ENCODE peak calls at places on chromosomes 4 and X, in eight cellular contexts. One of them, this sample, is unnamed.

GRCh38 chr4:175412161-175412560 is 399.9 kb downstream of the GPM6A start:
- DNase-seq in AG10803: peak; percentile 86
- DNase-seq in sigmoid colon: no peak
- DNase-seq in heart right ventricle: no peak
- DNase-seq in lower leg skin: no peak
- DNase-seq in H9: no peak
- DNase-seq in epithelial cell of esophagus: peak; percentile 60
- DNase-seq in cardiac fibroblast: peak; percentile 72
- DNase-seq in this sample: no peak

GRCh38 chrX:119067023-119067739 is 5.6 kb upstream of the CT47C1 start:
- DNase-seq in AG10803: peak; percentile 53
- DNase-seq in sigmoid colon: peak; percentile 77
- DNase-seq in heart right ventricle: peak; percentile 45
- DNase-seq in lower leg skin: peak; percentile 23
- DNase-seq in H9: peak; percentile 42
- DNase-seq in epithelial cell of esophagus: peak; percentile 47
- DNase-seq in cardiac fibroblast: peak; percentile 71
- DNase-seq in this sample: no peak

GRCh38 chr4:111506706-111507105 is 638.5 kb upstream of the FAM241A start:
- DNase-seq in AG10803: peak; percentile 79
- DNase-seq in sigmoid colon: no peak
- DNase-seq in heart right ventricle: no peak
- DNase-seq in lower leg skin: no peak
- DNase-seq in H9: no peak
- DNase-seq in epithelial cell of esophagus: peak; percentile 41
- DNase-seq in cardiac fibroblast: peak; percentile 80
- DNase-seq in this sample: no peak

GRCh38 chrX:22041931-22042530 is 9.9 kb downstream of the PHEX start:
- DNase-seq in AG10803: peak; percentile 1
- DNase-seq in sigmoid colon: no peak
- DNase-seq in heart right ventricle: no peak
- DNase-seq in lower leg skin: no peak
- DNase-seq in H9: no peak
- DNase-seq in epithelial cell of esophagus: no peak
- DNase-seq in cardiac fibroblast: no peak
- DNase-seq in this sample: no peak

GRCh38 chr4:159269143-159269542 is 166.3 kb downstream of the RAPGEF2 start:
- DNase-seq in AG10803: no peak
- DNase-seq in sigmoid colon: no peak
- DNase-seq in heart right ventricle: no peak
- DNase-seq in lower leg skin: no peak
- DNase-seq in H9: no peak
- DNase-seq in epithelial cell of esophagus: no peak
- DNase-seq in cardiac fibroblast: no peak
- DNase-seq in this sample: no peak

GRCh38 chr4:183012862-183013855 is 85.9 kb upstream of the WWC2 start:
- DNase-seq in AG10803: peak; percentile 1
- DNase-seq in sigmoid colon: no peak
- DNase-seq in heart right ventricle: no peak
- DNase-seq in lower leg skin: no peak
- DNase-seq in H9: peak; percentile 54
- DNase-seq in epithelial cell of esophagus: no peak
- DNase-seq in cardiac fibroblast: no peak
- DNase-seq in this sample: no peak

GRCh38 chrX:120732879-120733278 is 103.0 kb upstream of the C1GALT1C1 start:
- DNase-seq in AG10803: no peak
- DNase-seq in sigmoid colon: no peak
- DNase-seq in heart right ventricle: no peak
- DNase-seq in lower leg skin: no peak
- DNase-seq in H9: no peak
- DNase-seq in epithelial cell of esophagus: no peak
- DNase-seq in cardiac fibroblast: no peak
- DNase-seq in this sample: no peak

GRCh38 chrX:28854637-28855036 is 267.4 kb downstream of the IL1RAPL1 start:
- DNase-seq in AG10803: no peak
- DNase-seq in sigmoid colon: no peak
- DNase-seq in heart right ventricle: no peak
- DNase-seq in lower leg skin: no peak
- DNase-seq in H9: no peak
- DNase-seq in epithelial cell of esophagus: no peak
- DNase-seq in cardiac fibroblast: peak; percentile 1
- DNase-seq in this sample: no peak

GRCh38 chrX:115968436-115969252 is 201.9 kb upstream of the AGTR2 start:
- DNase-seq in AG10803: no peak
- DNase-seq in sigmoid colon: peak; percentile 82
- DNase-seq in heart right ventricle: peak; percentile 58
- DNase-seq in lower leg skin: no peak
- DNase-seq in H9: peak; percentile 97
- DNase-seq in epithelial cell of esophagus: peak; percentile 49
- DNase-seq in cardiac fibroblast: peak; percentile 20
- DNase-seq in this sample: no peak

GRCh38 chrX:36348509-36348908 is 429.0 kb downstream of the CFAP47 start:
- DNase-seq in AG10803: no peak
- DNase-seq in sigmoid colon: no peak
- DNase-seq in heart right ventricle: no peak
- DNase-seq in lower leg skin: no peak
- DNase-seq in H9: no peak
- DNase-seq in epithelial cell of esophagus: no peak
- DNase-seq in cardiac fibroblast: no peak
- DNase-seq in this sample: no peak

GRCh38 chr4:57303012-57303751 is 193.0 kb upstream of the IGFBP7 start:
- DNase-seq in AG10803: no peak
- DNase-seq in sigmoid colon: no peak
- DNase-seq in heart right ventricle: no peak
- DNase-seq in lower leg skin: no peak
- DNase-seq in H9: no peak
- DNase-seq in epithelial cell of esophagus: no peak
- DNase-seq in cardiac fibroblast: peak; percentile 2
- DNase-seq in this sample: no peak

GRCh38 chrX:39204349-39204748 is 403.1 kb downstream of the MID1IP1 start:
- DNase-seq in AG10803: no peak
- DNase-seq in sigmoid colon: no peak
- DNase-seq in heart right ventricle: no peak
- DNase-seq in lower leg skin: no peak
- DNase-seq in H9: no peak
- DNase-seq in epithelial cell of esophagus: no peak
- DNase-seq in cardiac fibroblast: no peak
- DNase-seq in this sample: no peak

GRCh38 chrX:45769919-45770582 is 569.4 kb upstream of the DIPK2B start:
- DNase-seq in AG10803: peak; percentile 92
- DNase-seq in sigmoid colon: peak; percentile 91
- DNase-seq in heart right ventricle: peak; percentile 43
- DNase-seq in lower leg skin: peak; percentile 63
- DNase-seq in H9: no peak
- DNase-seq in epithelial cell of esophagus: peak; percentile 71
- DNase-seq in cardiac fibroblast: peak; percentile 93
- DNase-seq in this sample: peak; percentile 72

GRCh38 chrX:81377329-81377728 is 175.4 kb downstream of the SH3BGRL start:
- DNase-seq in AG10803: peak; percentile 24
- DNase-seq in sigmoid colon: no peak
- DNase-seq in heart right ventricle: no peak
- DNase-seq in lower leg skin: no peak
- DNase-seq in H9: no peak
- DNase-seq in epithelial cell of esophagus: peak; percentile 21
- DNase-seq in cardiac fibroblast: peak; percentile 58
- DNase-seq in this sample: no peak

GRCh38 chr4:4761128-4761991 is 98.1 kb upstream of the MSX1 start:
- DNase-seq in AG10803: no peak
- DNase-seq in sigmoid colon: no peak
- DNase-seq in heart right ventricle: no peak
- DNase-seq in lower leg skin: peak; percentile 25
- DNase-seq in H9: peak; percentile 79
- DNase-seq in epithelial cell of esophagus: no peak
- DNase-seq in cardiac fibroblast: no peak
- DNase-seq in this sample: no peak

GRCh38 chr4:172042714-172043114 is 229.5 kb downstream of the GALNTL6 start:
- DNase-seq in AG10803: no peak
- DNase-seq in sigmoid colon: no peak
- DNase-seq in heart right ventricle: no peak
- DNase-seq in lower leg skin: no peak
- DNase-seq in H9: no peak
- DNase-seq in epithelial cell of esophagus: peak; percentile 57
- DNase-seq in cardiac fibroblast: peak; percentile 2
- DNase-seq in this sample: no peak

GRCh38 chrX:10175317-10175871 is 18.6 kb downstream of the CLCN4 start:
- DNase-seq in AG10803: peak; percentile 62
- DNase-seq in sigmoid colon: peak; percentile 74
- DNase-seq in heart right ventricle: no peak
- DNase-seq in lower leg skin: no peak
- DNase-seq in H9: no peak
- DNase-seq in epithelial cell of esophagus: no peak
- DNase-seq in cardiac fibroblast: peak; percentile 69
- DNase-seq in this sample: no peak

GRCh38 chrX:9848718-9849481 is 62.7 kb downstream of the SHROOM2 start:
- DNase-seq in AG10803: no peak
- DNase-seq in sigmoid colon: no peak
- DNase-seq in heart right ventricle: no peak
- DNase-seq in lower leg skin: no peak
- DNase-seq in H9: no peak
- DNase-seq in epithelial cell of esophagus: no peak
- DNase-seq in cardiac fibroblast: no peak
- DNase-seq in this sample: no peak

GRCh38 chrX:101357166-101357795 is 8.7 kb upstream of the TIMM8A start:
- DNase-seq in AG10803: peak; percentile 2
- DNase-seq in sigmoid colon: no peak
- DNase-seq in heart right ventricle: no peak
- DNase-seq in lower leg skin: no peak
- DNase-seq in H9: no peak
- DNase-seq in epithelial cell of esophagus: no peak
- DNase-seq in cardiac fibroblast: peak; percentile 33
- DNase-seq in this sample: no peak

GRCh38 chr4:112075129-112075753 is 70.0 kb upstream of the FAM241A start:
- DNase-seq in AG10803: peak; percentile 54
- DNase-seq in sigmoid colon: no peak
- DNase-seq in heart right ventricle: no peak
- DNase-seq in lower leg skin: no peak
- DNase-seq in H9: peak; percentile 45
- DNase-seq in epithelial cell of esophagus: peak; percentile 72
- DNase-seq in cardiac fibroblast: peak; percentile 84
- DNase-seq in this sample: no peak

GRCh38 chr4:24578364-24578763 is 6.0 kb downstream of the DHX15 start:
- DNase-seq in AG10803: no peak
- DNase-seq in sigmoid colon: no peak
- DNase-seq in heart right ventricle: no peak
- DNase-seq in lower leg skin: no peak
- DNase-seq in H9: no peak
- DNase-seq in epithelial cell of esophagus: no peak
- DNase-seq in cardiac fibroblast: no peak
- DNase-seq in this sample: no peak

GRCh38 chr4:24584175-24584850 is at the start of gene DHX15:
- DNase-seq in AG10803: peak; percentile 97
- DNase-seq in sigmoid colon: peak; percentile 98
- DNase-seq in heart right ventricle: peak; percentile 95
- DNase-seq in lower leg skin: peak; percentile 95
- DNase-seq in H9: peak; percentile 97
- DNase-seq in epithelial cell of esophagus: peak; percentile 99
- DNase-seq in cardiac fibroblast: peak; percentile 98
- DNase-seq in this sample: peak; percentile 96

GRCh38 chr4:24583451-24584174 is 741 bp downstream of the DHX15 start:
- DNase-seq in AG10803: peak; percentile 34
- DNase-seq in sigmoid colon: peak; percentile 80
- DNase-seq in heart right ventricle: peak; percentile 59
- DNase-seq in lower leg skin: peak; percentile 36
- DNase-seq in H9: peak; percentile 44
- DNase-seq in epithelial cell of esophagus: peak; percentile 70
- DNase-seq in cardiac fibroblast: peak; percentile 60
- DNase-seq in this sample: peak; percentile 77

GRCh38 chr4:24582235-24582863 is 2.0 kb downstream of the DHX15 start:
- DNase-seq in AG10803: no peak
- DNase-seq in sigmoid colon: no peak
- DNase-seq in heart right ventricle: no peak
- DNase-seq in lower leg skin: no peak
- DNase-seq in H9: no peak
- DNase-seq in epithelial cell of esophagus: peak; percentile 29
- DNase-seq in cardiac fibroblast: no peak
- DNase-seq in this sample: no peak
- TF ChIP-seq CTCF in AG10803: no peak
- TF ChIP-seq CTCF in sigmoid colon: no peak
- TF ChIP-seq CTCF in heart right ventricle: no peak
- TF ChIP-seq CTCF in lower leg skin: no peak
- TF ChIP-seq CTCF in H9: no peak
- TF ChIP-seq CTCF in epithelial cell of esophagus: no peak
- TF ChIP-seq CTCF in cardiac fibroblast: no peak
- TF ChIP-seq CTCF in this sample: no peak

DNA sequence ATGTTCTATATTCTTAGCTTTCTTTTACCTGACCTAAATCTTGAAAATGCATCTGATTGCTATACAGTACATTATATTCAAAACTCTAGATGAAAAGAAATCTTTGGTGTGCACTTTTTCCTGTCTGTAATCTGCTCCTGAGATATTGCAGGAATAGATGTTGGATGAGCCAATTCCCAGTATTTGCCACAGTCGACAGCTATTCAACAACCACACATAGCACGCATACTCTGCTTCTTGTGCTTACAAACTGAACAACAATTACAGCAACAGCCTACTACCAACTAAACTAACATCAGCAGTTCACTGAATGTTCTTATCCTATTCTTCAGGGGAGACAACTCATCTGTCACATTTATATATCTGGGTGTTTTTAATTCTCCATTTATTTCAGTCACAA is 573.9 kb upstream of the GRID2 start:
- DNase-seq in AG10803: no peak
- DNase-seq in sigmoid colon: no peak
- DNase-seq in heart right ventricle: no peak
- DNase-seq in lower leg skin: no peak
- DNase-seq in H9: no peak
- DNase-seq in epithelial cell of esophagus: no peak
- DNase-seq in cardiac fibroblast: no peak
- DNase-seq in this sample: no peak
- TF ChIP-seq CTCF in AG10803: no peak
- TF ChIP-seq CTCF in sigmoid colon: no peak
- TF ChIP-seq CTCF in heart right ventricle: no peak
- TF ChIP-seq CTCF in lower leg skin: no peak
- TF ChIP-seq CTCF in H9: no peak
- TF ChIP-seq CTCF in epithelial cell of esophagus: no peak
- TF ChIP-seq CTCF in cardiac fibroblast: no peak
- TF ChIP-seq CTCF in this sample: no peak

DNA sequence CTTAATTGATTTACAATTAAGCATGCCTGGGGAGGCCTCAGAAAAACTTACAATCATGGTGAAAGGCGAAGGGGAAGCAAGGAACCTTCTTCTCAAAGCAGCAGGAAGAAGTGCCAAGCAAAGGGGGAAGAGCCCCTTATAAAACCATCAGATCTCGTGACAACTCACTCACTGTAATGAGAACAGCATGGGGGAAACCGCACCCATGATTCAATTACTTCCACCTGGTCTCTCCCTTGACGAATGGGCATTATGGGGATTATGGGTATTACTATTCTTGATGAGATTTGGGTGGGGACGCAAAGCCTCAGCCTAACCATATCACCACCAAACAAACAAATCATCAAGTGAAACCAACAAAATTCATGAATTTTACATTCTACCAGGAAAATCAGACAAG is 76.7 kb upstream of the TAB3 start:
- DNase-seq in AG10803: no peak
- DNase-seq in sigmoid colon: no peak
- DNase-seq in heart right ventricle: no peak
- DNase-seq in lower leg skin: no peak
- DNase-seq in H9: no peak
- DNase-seq in epithelial cell of esophagus: no peak
- DNase-seq in cardiac fibroblast: no peak
- DNase-seq in this sample: no peak
- TF ChIP-seq CTCF in AG10803: no peak
- TF ChIP-seq CTCF in sigmoid colon: no peak
- TF ChIP-seq CTCF in heart right ventricle: no peak
- TF ChIP-seq CTCF in lower leg skin: no peak
- TF ChIP-seq CTCF in H9: no peak
- TF ChIP-seq CTCF in epithelial cell of esophagus: no peak
- TF ChIP-seq CTCF in cardiac fibroblast: no peak
- TF ChIP-seq CTCF in this sample: no peak

GRCh38 chrX:150643271-150643670 is 49.9 kb upstream of the MTMR1 start:
- DNase-seq in AG10803: peak; percentile 2
- DNase-seq in sigmoid colon: no peak
- DNase-seq in heart right ventricle: no peak
- DNase-seq in lower leg skin: no peak
- DNase-seq in H9: no peak
- DNase-seq in epithelial cell of esophagus: peak; percentile 10
- DNase-seq in cardiac fibroblast: peak; percentile 22
- DNase-seq in this sample: no peak
- TF ChIP-seq CTCF in AG10803: peak; percentile 23
- TF ChIP-seq CTCF in sigmoid colon: no peak
- TF ChIP-seq CTCF in heart right ventricle: no peak
- TF ChIP-seq CTCF in lower leg skin: no peak
- TF ChIP-seq CTCF in H9: no peak
- TF ChIP-seq CTCF in epithelial cell of esophagus: no peak
- TF ChIP-seq CTCF in cardiac fibroblast: no peak
- TF ChIP-seq CTCF in this sample: no peak

This sample was measured in type B pancreatic cell.